ENCODE peak calls at places on chromosomes 13 and 19, in five cellular contexts. One of them, this sample, is unnamed.

GRCh38 chr19:33052352-33052972 is 12.2 kb downstream of the RHPN2 start:
- DNase-seq in OCI-LY7: no peak
- DNase-seq in IMR-90: peak
- DNase-seq in retinal pigment epithelial cell: no peak
- DNase-seq in Caco-2: no peak
- DNase-seq in this sample: no peak

GRCh38 chr13:72500851-72501250 is 226.6 kb downstream of the MZT1 start:
- DNase-seq in IMR-90: no peak
- DNase-seq in OCI-LY7: no peak
- DNase-seq in retinal pigment epithelial cell: no peak
- DNase-seq in Caco-2: no peak
- DNase-seq in this sample: no peak

GRCh38 chr19:29660835-29661234 is 4.4 kb upstream of the PLEKHF1 start:
- DNase-seq in retinal pigment epithelial cell: no peak
- DNase-seq in Caco-2: no peak
- DNase-seq in OCI-LY7: no peak
- DNase-seq in IMR-90: no peak
- DNase-seq in this sample: no peak

GRCh38 chr19:18202759-18203407 is 959 bp downstream of the RAB3A start:
- DNase-seq in OCI-LY7: peak
- DNase-seq in retinal pigment epithelial cell: no peak
- DNase-seq in Caco-2: no peak
- DNase-seq in IMR-90: no peak
- DNase-seq in this sample: no peak

GRCh38 chr13:27918041-27918917 is 1.5 kb upstream of the PDX1 start:
- DNase-seq in IMR-90: no peak
- DNase-seq in Caco-2: peak
- DNase-seq in retinal pigment epithelial cell: no peak
- DNase-seq in OCI-LY7: no peak
- DNase-seq in this sample: no peak

GRCh38 chr19:45451181-45451849 is 16.5 kb upstream of the FOSB start:
- DNase-seq in IMR-90: peak
- DNase-seq in OCI-LY7: peak
- DNase-seq in retinal pigment epithelial cell: no peak
- DNase-seq in Caco-2: no peak
- DNase-seq in this sample: no peak

GRCh38 chr13:106281426-106281825 is 254.0 kb downstream of the EFNB2 start:
- DNase-seq in retinal pigment epithelial cell: no peak
- DNase-seq in Caco-2: no peak
- DNase-seq in OCI-LY7: no peak
- DNase-seq in IMR-90: no peak
- DNase-seq in this sample: no peak

GRCh38 chr13:21548577-21548976 is 55.4 kb downstream of the MICU2 start:
- DNase-seq in OCI-LY7: no peak
- DNase-seq in Caco-2: no peak
- DNase-seq in IMR-90: no peak
- DNase-seq in retinal pigment epithelial cell: no peak
- DNase-seq in this sample: no peak

GRCh38 chr13:94309997-94310842 is 169.3 kb downstream of the DCT start:
- DNase-seq in Caco-2: no peak
- DNase-seq in OCI-LY7: no peak
- DNase-seq in IMR-90: peak
- DNase-seq in retinal pigment epithelial cell: peak
- DNase-seq in this sample: peak

GRCh38 chr13:85709721-85710120 is 89.5 kb downstream of the SLITRK6 start:
- DNase-seq in OCI-LY7: no peak
- DNase-seq in retinal pigment epithelial cell: no peak
- DNase-seq in Caco-2: no peak
- DNase-seq in IMR-90: no peak
- DNase-seq in this sample: no peak

GRCh38 chr13:28492527-28493367 is 2.2 kb downstream of the FLT1 start:
- DNase-seq in OCI-LY7: no peak
- DNase-seq in IMR-90: no peak
- DNase-seq in Caco-2: no peak
- DNase-seq in retinal pigment epithelial cell: no peak
- DNase-seq in this sample: no peak

GRCh38 chr13:44853641-44854040 is 135.6 kb downstream of the NUFIP1 start:
- DNase-seq in IMR-90: no peak
- DNase-seq in retinal pigment epithelial cell: no peak
- DNase-seq in OCI-LY7: no peak
- DNase-seq in Caco-2: peak
- DNase-seq in this sample: no peak

GRCh38 chr13:93450226-93450625 is 223.6 kb downstream of the GPC6 start:
- DNase-seq in Caco-2: no peak
- DNase-seq in OCI-LY7: no peak
- DNase-seq in retinal pigment epithelial cell: peak
- DNase-seq in IMR-90: peak
- DNase-seq in this sample: no peak

GRCh38 chr13:113157206-113157928 is 1.1 kb upstream of the PROZ start:
- DNase-seq in IMR-90: no peak
- DNase-seq in Caco-2: no peak
- DNase-seq in OCI-LY7: no peak
- DNase-seq in retinal pigment epithelial cell: no peak
- DNase-seq in this sample: no peak

GRCh38 chr19:12000152-12000981 is 35.1 kb downstream of the ZNF433 start:
- DNase-seq in IMR-90: peak
- DNase-seq in Caco-2: no peak
- DNase-seq in retinal pigment epithelial cell: no peak
- DNase-seq in OCI-LY7: peak
- DNase-seq in this sample: peak

GRCh38 chr13:74574964-74575728 is 440.9 kb upstream of the KLF12 start:
- DNase-seq in retinal pigment epithelial cell: no peak
- DNase-seq in Caco-2: no peak
- DNase-seq in IMR-90: no peak
- DNase-seq in OCI-LY7: no peak
- DNase-seq in this sample: no peak

GRCh38 chr19:33273065-33273736 is 29.1 kb downstream of the CEBPA start:
- DNase-seq in Caco-2: no peak
- DNase-seq in OCI-LY7: no peak
- DNase-seq in retinal pigment epithelial cell: no peak
- DNase-seq in IMR-90: no peak
- DNase-seq in this sample: no peak

GRCh38 chr13:94248454-94249233 is 230.8 kb downstream of the DCT start:
- DNase-seq in retinal pigment epithelial cell: no peak
- DNase-seq in IMR-90: peak
- DNase-seq in OCI-LY7: no peak
- DNase-seq in Caco-2: no peak
- DNase-seq in this sample: no peak

GRCh38 chr13:27665333-27665732 is 43.6 kb downstream of the POLR1D start:
- DNase-seq in Caco-2: no peak
- DNase-seq in OCI-LY7: no peak
- DNase-seq in retinal pigment epithelial cell: no peak
- DNase-seq in IMR-90: peak
- DNase-seq in this sample: no peak

GRCh38 chr13:107258599-107259187 is 690.8 kb upstream of the ARGLU1 start:
- DNase-seq in Caco-2: no peak
- DNase-seq in OCI-LY7: no peak
- DNase-seq in IMR-90: peak
- DNase-seq in retinal pigment epithelial cell: peak
- DNase-seq in this sample: no peak

GRCh38 chr19:17005000-17005399 is 21.6 kb downstream of the CPAMD8 start:
- DNase-seq in IMR-90: no peak
- DNase-seq in OCI-LY7: peak
- DNase-seq in retinal pigment epithelial cell: no peak
- DNase-seq in Caco-2: no peak
- DNase-seq in this sample: no peak

GRCh38 chr13:23674795-23675640 is 104.8 kb downstream of the TNFRSF19 start:
- DNase-seq in retinal pigment epithelial cell: no peak
- DNase-seq in OCI-LY7: no peak
- DNase-seq in Caco-2: no peak
- DNase-seq in IMR-90: peak
- DNase-seq in this sample: peak

GRCh38 chr19:50315773-50316448 is 13.3 kb downstream of the KCNC3 start:
- DNase-seq in IMR-90: no peak
- DNase-seq in OCI-LY7: no peak
- DNase-seq in retinal pigment epithelial cell: no peak
- DNase-seq in Caco-2: peak
- DNase-seq in this sample: no peak

GRCh38 chr13:109226631-109227030 is 559.8 kb downstream of the IRS2 start:
- DNase-seq in Caco-2: no peak
- DNase-seq in retinal pigment epithelial cell: no peak
- DNase-seq in IMR-90: no peak
- DNase-seq in OCI-LY7: no peak
- DNase-seq in this sample: peak

GRCh38 chr13:69124996-69125395 is 982.6 kb upstream of the ATXN8OS start:
- DNase-seq in retinal pigment epithelial cell: peak
- DNase-seq in OCI-LY7: no peak
- DNase-seq in Caco-2: no peak
- DNase-seq in IMR-90: no peak
- DNase-seq in this sample: no peak

GRCh38 chr13:49502954-49503353 is 7.2 kb downstream of the PHF11 start:
- DNase-seq in Caco-2: no peak
- DNase-seq in OCI-LY7: no peak
- DNase-seq in IMR-90: peak
- DNase-seq in retinal pigment epithelial cell: peak
- DNase-seq in this sample: no peak

GRCh38 chr19:46958542-46958941 is 61.1 kb upstream of the NPAS1 start:
- DNase-seq in Caco-2: no peak
- DNase-seq in OCI-LY7: no peak
- DNase-seq in retinal pigment epithelial cell: no peak
- DNase-seq in IMR-90: peak
- DNase-seq in this sample: no peak

GRCh38 chr13:45863716-45864590 is 12.4 kb upstream of the SIAH3 start:
- DNase-seq in Caco-2: no peak
- DNase-seq in retinal pigment epithelial cell: no peak
- DNase-seq in OCI-LY7: no peak
- DNase-seq in IMR-90: no peak
- DNase-seq in this sample: no peak

DNA sequence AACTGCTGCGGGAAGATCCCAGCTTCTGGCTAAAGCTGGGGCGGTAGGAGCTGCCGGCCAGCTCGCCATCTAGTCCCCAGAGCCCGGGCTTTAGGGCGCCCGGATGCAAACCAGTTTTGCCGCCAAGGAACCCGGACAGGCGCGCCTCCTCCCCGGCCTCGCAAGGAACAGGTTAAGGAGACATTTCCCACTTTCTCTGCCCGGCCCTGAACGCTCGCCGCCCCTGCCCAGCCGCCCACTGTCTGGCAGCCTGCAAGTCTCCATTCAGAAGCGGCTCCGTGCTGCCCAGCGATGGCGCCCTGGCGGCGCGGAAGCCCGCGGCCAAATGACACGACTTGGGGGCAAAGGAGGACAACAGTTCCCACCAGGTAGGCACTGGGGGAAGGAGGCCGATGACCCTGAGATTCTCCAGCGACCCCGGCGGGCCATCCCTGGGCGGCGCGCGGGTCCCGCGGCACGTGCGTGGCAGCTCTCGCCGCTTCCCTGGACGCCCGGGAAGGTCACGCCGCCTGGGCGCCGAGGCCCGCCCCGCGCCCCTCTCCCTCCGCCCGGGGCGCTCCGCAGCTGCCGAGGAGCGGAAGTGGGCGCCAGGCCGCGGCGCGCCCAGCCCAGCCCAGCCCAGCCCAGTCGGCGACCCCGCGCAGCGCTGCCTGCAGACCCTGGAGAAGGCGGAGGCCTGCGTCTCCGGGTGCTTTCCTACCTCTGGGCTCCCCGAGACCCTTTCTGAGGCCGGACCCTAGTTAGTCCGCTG is 42.2 kb upstream of the HNRNPA1L2 start:
- DNase-seq in retinal pigment epithelial cell: no peak
- DNase-seq in Caco-2: peak
- DNase-seq in IMR-90: peak
- DNase-seq in OCI-LY7: peak
- DNase-seq in this sample: no peak
- H3K4me3 ChIP-seq in retinal pigment epithelial cell: peak
- H3K4me3 ChIP-seq in Caco-2: peak
- H3K4me3 ChIP-seq in IMR-90: peak
- H3K4me3 ChIP-seq in OCI-LY7: peak
- H3K4me3 ChIP-seq in this sample: peak

GRCh38 chr13:52615134-52615801 is 27.0 kb upstream of the HNRNPA1L2 start:
- DNase-seq in Caco-2: no peak
- DNase-seq in IMR-90: no peak
- DNase-seq in retinal pigment epithelial cell: no peak
- DNase-seq in OCI-LY7: no peak
- DNase-seq in this sample: no peak
- TF ChIP-seq CTCF in Caco-2: no peak
- TF ChIP-seq CTCF in IMR-90: no peak
- TF ChIP-seq CTCF in retinal pigment epithelial cell: no peak
- TF ChIP-seq CTCF in OCI-LY7: no peak
- TF ChIP-seq CTCF in this sample: no peak

DNA sequence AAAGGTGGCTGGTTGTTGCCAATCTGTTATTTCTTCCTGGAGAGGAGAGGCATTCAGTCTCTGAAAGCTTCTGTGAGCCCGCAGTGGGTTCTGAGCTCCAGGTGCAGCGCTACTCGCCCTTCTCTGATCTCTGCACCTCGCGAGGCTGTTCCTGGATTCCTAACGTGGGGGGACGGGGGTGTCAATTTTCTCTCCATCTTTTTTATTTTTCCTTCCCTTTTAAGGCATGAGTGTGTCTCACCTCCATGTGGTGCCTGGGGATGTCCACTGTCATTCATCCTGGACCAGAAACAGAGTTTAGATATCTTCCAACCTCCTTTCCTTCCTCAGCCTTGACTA is 626 bp downstream of the ZNF233 start:
- DNase-seq in retinal pigment epithelial cell: no peak
- DNase-seq in OCI-LY7: no peak
- DNase-seq in IMR-90: no peak
- DNase-seq in Caco-2: no peak
- DNase-seq in this sample: no peak
- H3K4me3 ChIP-seq in retinal pigment epithelial cell: peak
- H3K4me3 ChIP-seq in OCI-LY7: no peak
- H3K4me3 ChIP-seq in IMR-90: no peak
- H3K4me3 ChIP-seq in Caco-2: peak
- H3K4me3 ChIP-seq in this sample: peak

DNA sequence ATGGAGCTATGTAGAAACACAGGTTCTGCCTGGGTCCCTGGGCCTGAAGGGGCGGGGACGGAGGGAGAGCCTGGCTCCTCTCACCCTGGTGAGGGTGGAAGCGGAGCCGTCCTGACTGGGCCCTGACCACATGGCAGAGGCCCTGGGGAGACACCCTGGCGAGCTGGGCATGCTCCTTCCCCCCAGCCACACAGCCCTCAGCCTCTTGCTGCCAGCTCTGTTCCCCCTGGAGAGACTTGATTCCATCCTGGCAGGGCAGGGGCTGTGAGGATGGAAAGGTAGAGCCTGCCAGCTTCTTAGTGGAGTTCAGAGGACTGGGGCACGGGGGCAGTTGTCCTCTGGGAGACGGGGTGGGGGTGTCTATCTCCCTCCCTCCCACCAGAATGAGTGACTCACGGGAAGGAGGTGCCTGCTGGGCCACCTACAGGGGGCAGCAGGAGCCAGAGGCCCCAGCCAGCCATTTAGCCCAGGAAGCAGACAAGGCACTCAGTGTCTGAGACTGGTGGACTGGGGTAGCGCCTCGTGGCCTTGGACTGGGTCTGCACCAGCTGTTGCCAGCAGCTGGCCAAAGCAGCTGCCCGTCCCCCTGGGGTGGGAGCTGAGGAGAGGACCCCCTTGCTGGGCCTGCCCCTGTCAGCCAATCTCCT is 22.8 kb upstream of the RNF17 start:
- DNase-seq in retinal pigment epithelial cell: no peak
- DNase-seq in IMR-90: no peak
- DNase-seq in Caco-2: no peak
- DNase-seq in OCI-LY7: peak
- DNase-seq in this sample: no peak
- TF ChIP-seq CTCF in retinal pigment epithelial cell: peak
- TF ChIP-seq CTCF in IMR-90: no peak
- TF ChIP-seq CTCF in Caco-2: peak
- TF ChIP-seq CTCF in OCI-LY7: peak
- TF ChIP-seq CTCF in this sample: no peak

This sample was measured in astrocyte of the cerebellum.